ENCODE peak calls at places on chromosomes 7 and 10, in four cellular contexts. One of them, this sample, is unnamed.

GRCh38 chr7:108235451-108236061 is 105.4 kb upstream of the LAMB4 start:
- DNase-seq in NCI-H1105 treated with DMSO at 0.1 percent for 48 hours: no peak
- DNase-seq in mesenteric fat pad: no peak
- DNase-seq in glutamatergic neuron: no peak
- DNase-seq in this sample: no peak

GRCh38 chr7:102260856-102261255 is 25.8 kb upstream of the SH2B2 start:
- DNase-seq in mesenteric fat pad: no peak
- DNase-seq in NCI-H1105 treated with DMSO at 0.1 percent for 48 hours: no peak
- DNase-seq in glutamatergic neuron: no peak
- DNase-seq in this sample: no peak

GRCh38 chr10:77392236-77392721 is 245.3 kb downstream of the KCNMA1 start:
- DNase-seq in mesenteric fat pad: no peak
- DNase-seq in NCI-H1105 treated with DMSO at 0.1 percent for 48 hours: no peak
- DNase-seq in glutamatergic neuron: no peak
- DNase-seq in this sample: no peak

GRCh38 chr10:94092848-94093247 is 99.1 kb downstream of the PLCE1 start:
- DNase-seq in NCI-H1105 treated with DMSO at 0.1 percent for 48 hours: no peak
- DNase-seq in mesenteric fat pad: no peak
- DNase-seq in glutamatergic neuron: no peak
- DNase-seq in this sample: no peak

GRCh38 chr10:110401401-110402076 is 96.2 kb upstream of the DUSP5 start:
- DNase-seq in glutamatergic neuron: no peak
- DNase-seq in mesenteric fat pad: no peak
- DNase-seq in NCI-H1105 treated with DMSO at 0.1 percent for 48 hours: no peak
- DNase-seq in this sample: no peak

GRCh38 chr7:47937711-47938573 is 10.3 kb downstream of the PKD1L1 start:
- DNase-seq in glutamatergic neuron: no peak
- DNase-seq in NCI-H1105 treated with DMSO at 0.1 percent for 48 hours: no peak
- DNase-seq in mesenteric fat pad: no peak
- DNase-seq in this sample: no peak

GRCh38 chr10:69318997-69319727 is 40.9 kb downstream of the HK1 start:
- DNase-seq in mesenteric fat pad: peak
- DNase-seq in glutamatergic neuron: peak
- DNase-seq in NCI-H1105 treated with DMSO at 0.1 percent for 48 hours: peak
- DNase-seq in this sample: no peak

GRCh38 chr10:21526952-21527633 is 1.6 kb upstream of the SKIDA1 start:
- DNase-seq in glutamatergic neuron: peak
- DNase-seq in NCI-H1105 treated with DMSO at 0.1 percent for 48 hours: peak
- DNase-seq in mesenteric fat pad: no peak
- DNase-seq in this sample: peak

GRCh38 chr7:37916017-37916672 is 472 bp downstream of the SFRP4 start:
- DNase-seq in NCI-H1105 treated with DMSO at 0.1 percent for 48 hours: peak
- DNase-seq in mesenteric fat pad: no peak
- DNase-seq in glutamatergic neuron: peak
- DNase-seq in this sample: no peak

GRCh38 chr10:8137726-8138125 is 83.2 kb downstream of the GATA3 start:
- DNase-seq in NCI-H1105 treated with DMSO at 0.1 percent for 48 hours: no peak
- DNase-seq in glutamatergic neuron: no peak
- DNase-seq in mesenteric fat pad: no peak
- DNase-seq in this sample: no peak

GRCh38 chr7:101880536-101881443 is 63.4 kb downstream of the CUX1 start:
- DNase-seq in mesenteric fat pad: no peak
- DNase-seq in NCI-H1105 treated with DMSO at 0.1 percent for 48 hours: no peak
- DNase-seq in glutamatergic neuron: no peak
- DNase-seq in this sample: no peak

GRCh38 chr10:420154-421121 is 269.0 kb downstream of the DIP2C start:
- DNase-seq in NCI-H1105 treated with DMSO at 0.1 percent for 48 hours: no peak
- DNase-seq in mesenteric fat pad: no peak
- DNase-seq in glutamatergic neuron: peak
- DNase-seq in this sample: no peak

GRCh38 chr10:75165684-75166622 is 44.6 kb upstream of the VDAC2 start:
- DNase-seq in glutamatergic neuron: no peak
- DNase-seq in mesenteric fat pad: no peak
- DNase-seq in NCI-H1105 treated with DMSO at 0.1 percent for 48 hours: no peak
- DNase-seq in this sample: no peak

GRCh38 chr10:133456041-133456951 is 2.6 kb downstream of the SCART1 start:
- DNase-seq in glutamatergic neuron: no peak
- DNase-seq in mesenteric fat pad: peak
- DNase-seq in NCI-H1105 treated with DMSO at 0.1 percent for 48 hours: no peak
- DNase-seq in this sample: no peak

GRCh38 chr7:33805630-33806233 is 99.6 kb upstream of the BMPER start:
- DNase-seq in NCI-H1105 treated with DMSO at 0.1 percent for 48 hours: no peak
- DNase-seq in mesenteric fat pad: no peak
- DNase-seq in glutamatergic neuron: no peak
- DNase-seq in this sample: no peak

GRCh38 chr10:43965918-43966570 is 317.4 kb upstream of the ZNF32 start:
- DNase-seq in mesenteric fat pad: peak
- DNase-seq in glutamatergic neuron: no peak
- DNase-seq in NCI-H1105 treated with DMSO at 0.1 percent for 48 hours: no peak
- DNase-seq in this sample: no peak

GRCh38 chr7:155752756-155753445 is 59.4 kb downstream of the SHH start:
- DNase-seq in glutamatergic neuron: no peak
- DNase-seq in mesenteric fat pad: no peak
- DNase-seq in NCI-H1105 treated with DMSO at 0.1 percent for 48 hours: no peak
- DNase-seq in this sample: no peak

GRCh38 chr7:14835399-14835798 is 67.2 kb downstream of the DGKB start:
- DNase-seq in glutamatergic neuron: no peak
- DNase-seq in NCI-H1105 treated with DMSO at 0.1 percent for 48 hours: peak
- DNase-seq in mesenteric fat pad: no peak
- DNase-seq in this sample: peak

GRCh38 chr10:14384096-14384730 is 53.5 kb upstream of the FRMD4A start:
- DNase-seq in NCI-H1105 treated with DMSO at 0.1 percent for 48 hours: no peak
- DNase-seq in mesenteric fat pad: no peak
- DNase-seq in glutamatergic neuron: no peak
- DNase-seq in this sample: no peak

GRCh38 chr10:64468219-64468618 is 947.0 kb downstream of the REEP3 start:
- DNase-seq in glutamatergic neuron: no peak
- DNase-seq in mesenteric fat pad: no peak
- DNase-seq in NCI-H1105 treated with DMSO at 0.1 percent for 48 hours: no peak
- DNase-seq in this sample: no peak

GRCh38 chr7:40836218-40836617 is 701.4 kb downstream of the SUGCT start:
- DNase-seq in glutamatergic neuron: no peak
- DNase-seq in mesenteric fat pad: no peak
- DNase-seq in NCI-H1105 treated with DMSO at 0.1 percent for 48 hours: no peak
- DNase-seq in this sample: no peak

GRCh38 chr7:75869776-75870379 is 9.0 kb upstream of the RHBDD2 start:
- DNase-seq in glutamatergic neuron: no peak
- DNase-seq in NCI-H1105 treated with DMSO at 0.1 percent for 48 hours: no peak
- DNase-seq in mesenteric fat pad: no peak
- DNase-seq in this sample: no peak

GRCh38 chr10:14681305-14681704 is 93.4 kb downstream of the FAM107B start:
- DNase-seq in glutamatergic neuron: no peak
- DNase-seq in NCI-H1105 treated with DMSO at 0.1 percent for 48 hours: no peak
- DNase-seq in mesenteric fat pad: no peak
- DNase-seq in this sample: no peak

GRCh38 chr10:33459597-33459996 is 125.1 kb upstream of the NRP1 start:
- DNase-seq in glutamatergic neuron: no peak
- DNase-seq in NCI-H1105 treated with DMSO at 0.1 percent for 48 hours: no peak
- DNase-seq in mesenteric fat pad: no peak
- DNase-seq in this sample: no peak

GRCh38 chr7:131537581-131537980 is 18.8 kb downstream of the PODXL start:
- DNase-seq in mesenteric fat pad: no peak
- DNase-seq in NCI-H1105 treated with DMSO at 0.1 percent for 48 hours: no peak
- DNase-seq in glutamatergic neuron: no peak
- DNase-seq in this sample: no peak

GRCh38 chr10:62851449-62851848 is 35.3 kb upstream of the EGR2 start:
- DNase-seq in NCI-H1105 treated with DMSO at 0.1 percent for 48 hours: no peak
- DNase-seq in glutamatergic neuron: no peak
- DNase-seq in mesenteric fat pad: no peak
- DNase-seq in this sample: no peak

GRCh38 chr10:130140425-130140824 is 4.2 kb downstream of the GLRX3 start:
- DNase-seq in mesenteric fat pad: no peak
- DNase-seq in NCI-H1105 treated with DMSO at 0.1 percent for 48 hours: no peak
- DNase-seq in glutamatergic neuron: no peak
- DNase-seq in this sample: no peak

GRCh38 chr7:121023683-121024507 is 35.4 kb downstream of the CPED1 start:
- DNase-seq in glutamatergic neuron: no peak
- DNase-seq in NCI-H1105 treated with DMSO at 0.1 percent for 48 hours: no peak
- DNase-seq in mesenteric fat pad: no peak
- DNase-seq in this sample: no peak

GRCh38 chr7:140010194-140010895 is 52.4 kb downstream of the PARP12 start:
- DNase-seq in NCI-H1105 treated with DMSO at 0.1 percent for 48 hours: no peak
- DNase-seq in glutamatergic neuron: no peak
- DNase-seq in mesenteric fat pad: no peak
- DNase-seq in this sample: no peak

GRCh38 chr10:114638874-114639625 is 19.0 kb downstream of the ABLIM1 start:
- DNase-seq in NCI-H1105 treated with DMSO at 0.1 percent for 48 hours: no peak
- DNase-seq in glutamatergic neuron: no peak
- DNase-seq in mesenteric fat pad: no peak
- DNase-seq in this sample: no peak

GRCh38 chr10:47413531-47414226 is 29.6 kb upstream of the ZNF488 start:
- DNase-seq in NCI-H1105 treated with DMSO at 0.1 percent for 48 hours: no peak
- DNase-seq in glutamatergic neuron: no peak
- DNase-seq in mesenteric fat pad: peak
- DNase-seq in this sample: no peak

GRCh38 chr10:70198696-70199466 is 28.6 kb upstream of the SAR1A start:
- DNase-seq in mesenteric fat pad: no peak
- DNase-seq in glutamatergic neuron: no peak
- DNase-seq in NCI-H1105 treated with DMSO at 0.1 percent for 48 hours: no peak
- DNase-seq in this sample: no peak

GRCh38 chr7:149729586-149729982 is 43.8 kb downstream of the ZNF467 start:
- DNase-seq in NCI-H1105 treated with DMSO at 0.1 percent for 48 hours: no peak
- DNase-seq in glutamatergic neuron: no peak
- DNase-seq in mesenteric fat pad: no peak
- DNase-seq in this sample: no peak

This sample was measured in NCI-H748 treated with DMSO at 0.1 percent for 48 hours.